ENCODE peak calls at places on chromosomes 1 and 21, in eight cellular contexts. M is CMK, X is right lobe of liver, N is psoas muscle, O is pulmonary artery endothelial cell, B is nephron progenitor cell, T is T follicular helper cell, A is COR-L47. E is an unnamed sample.

GRCh38 chr1:50308883-50309282 is 114.4 kb downstream of the DMRTA2 start:
- DNase-seq in N (no peak), T (no peak), A (no peak), O (no peak), X (no peak), B (peak; percentile 71), M (no peak), E (peak; percentile 23)

GRCh38 chr1:193111641-193112090 is 6.5 kb upstream of the GLRX2 start:
- DNase-seq in T (no peak), M (no peak), O (no peak), X (peak; percentile 64), N (peak; percentile 71), A (no peak), B (peak; percentile 22), E (no peak)

GRCh38 chr1:209029737-209030136 is 553.8 kb upstream of the CAMK1G start:
- DNase-seq in M (no peak), X (no peak), B (no peak), N (no peak), O (no peak), A (peak; percentile 9), T (no peak), E (peak; percentile 17)

GRCh38 chr1:27566462-27567182 is 37.3 kb downstream of the AHDC1 start:
- DNase-seq in X (no peak), M (no peak), N (peak; percentile 33), A (no peak), T (no peak), O (no peak), B (no peak), E (no peak)

GRCh38 chr1:61246001-61246400 is 163.6 kb downstream of the NFIA start:
- DNase-seq in X (no peak), B (no peak), O (no peak), A (no peak), N (no peak), M (no peak), T (no peak), E (no peak)

GRCh38 chr1:85297855-85298629 is 21.6 kb upstream of the BCL10 start:
- DNase-seq in N (no peak), X (no peak), M (no peak), B (no peak), A (peak; percentile 80), T (no peak), O (peak; percentile 100), E (peak; percentile 100)

GRCh38 chr1:145979746-145980435 is 15.4 kb downstream of the POLR3GL start:
- DNase-seq in O (no peak), M (no peak), N (peak; percentile 65), A (no peak), X (no peak), B (no peak), T (no peak), E (peak; percentile 83)

GRCh38 chr1:114702699-114703098 is 7.4 kb upstream of the AMPD1 start:
- DNase-seq in N (no peak), M (no peak), T (no peak), A (no peak), X (no peak), B (no peak), O (no peak), E (no peak)

GRCh38 chr21:35256468-35256988 is 207.4 kb upstream of the RUNX1 start:
- DNase-seq in M (no peak), N (peak; percentile 91), B (no peak), T (no peak), X (peak; percentile 71), O (peak; percentile 93), A (peak; percentile 64), E (peak; percentile 16)

GRCh38 chr1:161209790-161210409 is 5.2 kb upstream of the FCER1G start:
- DNase-seq in O (no peak), X (peak; percentile 84), M (peak; percentile 63), B (peak; percentile 83), A (peak; percentile 84), T (peak; percentile 58), N (peak; percentile 73), E (peak; percentile 42)